ENCODE peak calls at places on chromosomes 3 and 15, in six cellular contexts. G, D, O, Q, P and N are unnamed samples.

GRCh38 chr3:143170676-143171075 is 51.1 kb downstream of the CHST2 start:
- DNase-seq in G (no peak), D (no peak), O (no peak), Q (no peak), P (no peak), N (no peak)

GRCh38 chr3:183377307-183377959 is 51.0 kb downstream of the MCF2L2 start:
- DNase-seq in G (no peak), D (no peak), O (no peak), Q (no peak), P (no peak), N (no peak)

GRCh38 chr15:77653832-77654480 is 21.2 kb upstream of the LINGO1 start:
- DNase-seq in G (no peak), D (no peak), O (no peak), Q (no peak), P (no peak), N (no peak)

GRCh38 chr3:52798376-52798977 is 3.9 kb downstream of the ITIH3 start:
- DNase-seq in G (no peak), D (no peak), O (no peak), Q (no peak), P (no peak), N (no peak)

GRCh38 chr3:178056868-178057267 is 479.4 kb upstream of the KCNMB2 start:
- DNase-seq in G (no peak), D (no peak), O (no peak), Q (no peak), P (no peak), N (no peak)

GRCh38 chr3:88707837-88708236 is 399.6 kb upstream of the EPHA3 start:
- DNase-seq in G (no peak), D (no peak), O (no peak), Q (no peak), P (no peak), N (no peak)

GRCh38 chr3:171088984-171089754 is 62.6 kb upstream of the SLC2A2 start:
- DNase-seq in G (no peak), D (no peak), O (no peak), Q (peak; percentile 5), P (no peak), N (no peak)

GRCh38 chr3:50655009-50655830 is 19.5 kb upstream of the DOCK3 start:
- DNase-seq in G (no peak), D (no peak), O (no peak), Q (no peak), P (no peak), N (peak; percentile 34)

GRCh38 chr15:63094495-63094931 is 27.1 kb upstream of the LACTB start:
- DNase-seq in G (no peak), D (no peak), O (no peak), Q (no peak), P (no peak), N (no peak)

GRCh38 chr15:40843885-40844542 is at the start of gene SPINT1:
- DNase-seq in G (no peak), D (peak; percentile 75), O (no peak), Q (peak; percentile 74), P (peak; percentile 81), N (peak; percentile 89)

GRCh38 chr3:87197531-87197930 is 29.6 kb upstream of the CHMP2B start:
- DNase-seq in G (no peak), D (no peak), O (no peak), Q (no peak), P (no peak), N (no peak)
- H3K4me1 ChIP-seq in G (no peaks in the 10 kb centered on the region), D (no peaks in the 10 kb centered on the region), O (no peaks in the 10 kb centered on the region), Q (no peaks in the 10 kb centered on the region), P (no peaks in the 10 kb centered on the region), N (no peaks in the 10 kb centered on the region)

DNA sequence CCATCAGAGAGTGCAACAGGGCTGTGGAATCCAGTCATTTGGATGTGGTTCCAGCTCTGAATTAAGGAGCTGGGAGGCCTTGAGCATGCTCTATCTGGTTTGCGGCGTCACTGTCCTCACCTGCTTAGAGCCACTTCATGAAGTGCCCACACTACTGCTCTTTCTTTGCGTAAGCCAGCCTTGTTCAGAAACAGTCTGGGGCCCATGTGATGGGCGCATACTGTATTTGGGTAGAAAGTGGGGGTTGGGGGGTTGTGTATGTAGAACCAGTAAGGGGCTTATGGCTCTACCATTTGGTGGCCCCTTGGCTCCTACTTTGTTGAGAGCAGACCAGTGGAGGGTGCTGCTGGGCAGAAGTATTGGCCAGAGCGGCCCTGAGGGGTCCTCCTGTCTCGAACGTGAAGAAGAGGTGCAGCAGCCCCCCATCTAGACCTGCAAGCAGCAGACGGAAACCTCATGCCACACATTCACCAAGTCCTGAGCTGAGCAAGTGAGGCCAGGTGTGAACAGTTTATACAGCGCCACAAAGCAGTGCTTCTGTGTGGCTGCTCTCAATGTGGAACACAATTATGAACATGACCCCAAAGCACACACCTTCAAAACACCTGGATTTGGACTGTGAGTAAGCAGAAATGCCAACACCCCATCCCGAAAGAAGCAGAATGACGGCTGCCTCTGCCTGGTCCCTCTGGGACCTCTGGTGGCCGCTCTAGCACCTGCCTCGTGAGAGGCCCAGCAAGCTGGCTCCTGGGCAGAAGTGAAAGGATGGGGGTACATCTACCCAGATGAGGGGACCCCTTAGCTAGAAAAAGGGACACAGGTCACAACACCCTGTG is 26.6 kb downstream of the SRPRB start:
- DNase-seq in G (no peak), D (no peak), O (no peak), Q (no peak), P (peak; percentile 64), N (no peak)
- TF ChIP-seq CTCF in G (no peak), D (no peak), O (no peak), Q (no peak), P (peak; percentile 67), N (no peak)

DNA sequence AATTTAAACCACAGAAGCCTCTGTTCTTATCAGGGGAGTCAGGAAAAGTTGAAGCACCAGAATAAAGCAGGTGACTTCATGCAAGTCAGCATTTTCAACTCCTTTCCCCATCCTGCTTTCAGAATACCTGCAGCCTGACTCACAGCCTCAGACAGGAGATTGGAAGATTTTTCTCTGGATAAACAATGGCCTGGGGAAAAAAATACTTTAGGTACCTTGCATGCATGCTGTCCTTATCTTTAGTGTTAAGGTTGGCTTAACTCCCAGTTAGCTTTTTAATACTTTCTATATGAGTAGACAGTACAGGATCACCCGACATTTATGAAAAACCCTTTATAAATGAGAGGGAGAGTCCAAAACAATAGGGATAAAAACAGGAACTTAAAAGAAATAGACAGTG is 53.6 kb downstream of the PAK2 start:
- DNase-seq in G (no peak), D (no peak), O (no peak), Q (no peak), P (no peak), N (no peak)
- H3K9me3 ChIP-seq in G (no peaks in the 10 kb centered on the region), D (no peaks in the 10 kb centered on the region), O (no peaks in the 10 kb centered on the region), Q (peaks cover 10% of the 10 kb centered on the region), P (peaks cover 46% of the 10 kb centered on the region), N (no peaks in the 10 kb centered on the region)

DNA sequence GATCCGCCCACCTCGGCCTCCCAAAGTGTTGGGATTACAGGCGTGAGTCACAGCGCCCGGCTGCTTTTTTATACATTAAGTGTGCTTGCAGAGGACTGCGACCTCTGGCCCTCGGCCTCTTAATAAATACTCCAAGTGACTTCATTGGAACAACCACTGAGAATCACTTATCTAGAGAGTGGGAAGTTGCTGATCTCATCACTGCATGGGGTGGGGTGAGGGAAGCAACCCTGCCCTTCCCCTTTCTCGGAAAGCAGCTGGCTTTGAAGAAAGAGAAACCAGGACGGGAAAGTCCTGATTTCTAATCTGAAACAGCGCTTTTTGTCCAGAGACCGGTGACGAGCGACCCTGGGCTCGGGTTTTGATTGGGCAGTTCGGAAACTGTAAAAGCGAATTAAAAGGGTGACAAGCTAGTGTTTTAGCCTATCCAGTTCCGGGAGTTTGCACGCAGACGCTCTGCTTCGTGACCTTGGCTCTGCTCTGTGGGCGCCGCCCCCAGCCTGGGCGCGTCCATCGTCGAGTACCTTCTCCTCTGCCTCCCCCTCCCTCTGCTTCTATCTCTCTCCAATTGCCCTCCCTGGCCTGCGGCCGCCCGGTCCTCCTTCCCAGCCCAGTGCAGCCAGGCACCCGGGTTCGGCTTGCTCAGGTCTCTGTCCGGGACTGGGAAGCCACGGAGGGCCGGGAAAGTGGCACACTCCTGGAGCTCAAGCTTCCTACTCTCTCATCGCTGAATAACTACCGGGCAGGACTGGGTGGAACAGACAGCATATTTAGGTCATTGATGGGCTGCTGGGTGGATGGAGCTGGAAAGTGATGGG is 7.5 kb upstream of the TRIM69 start:
- DNase-seq in G (peak; percentile 97), D (peak; percentile 95), O (peak; percentile 96), Q (peak; percentile 82), P (peak; percentile 97), N (peak; percentile 97)
- H3K4me1 ChIP-seq in G (no peaks in the 10 kb centered on the region), D (peaks cover 12% of the 10 kb centered on the region), O (peaks cover 75% of the 10 kb centered on the region), Q (no peaks in the 10 kb centered on the region), P (no peaks in the 10 kb centered on the region), N (peaks cover 41% of the 10 kb centered on the region)

DNA sequence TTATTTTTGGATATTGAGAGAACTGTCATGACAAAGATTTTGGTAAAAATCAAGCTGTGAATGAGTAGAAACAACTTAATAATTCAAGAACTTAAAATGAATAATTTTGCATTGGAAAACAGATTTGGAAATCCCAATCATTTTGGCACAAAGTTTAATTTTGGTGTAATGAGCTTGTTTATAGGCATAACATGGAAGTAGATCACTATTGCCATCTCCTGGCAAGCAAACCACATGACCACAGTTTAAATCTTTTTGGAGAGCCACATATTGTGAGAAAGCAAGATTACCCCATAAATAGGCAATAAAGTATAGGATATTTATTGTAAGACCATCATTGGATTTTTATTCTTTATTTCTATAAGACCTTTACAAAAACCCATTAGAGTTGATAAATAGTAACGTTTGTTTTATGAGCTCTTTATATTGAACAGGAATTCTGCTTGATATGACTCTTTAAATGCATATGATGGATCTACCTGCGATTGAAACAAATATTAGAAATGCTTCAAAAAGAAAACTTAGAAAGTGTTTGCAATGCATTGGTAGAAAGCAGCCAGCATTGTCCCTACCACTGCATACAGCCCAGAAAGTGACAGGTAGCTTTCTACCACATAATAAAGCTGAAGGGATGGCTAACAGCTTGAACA is 766.9 kb downstream of the TBL1XR1 start:
- DNase-seq in G (no peak), D (no peak), O (no peak), Q (peak; percentile 33), P (no peak), N (no peak)
- TF ChIP-seq CTCF in G (peak; percentile 56), D (no peak), O (no peak), Q (peak; percentile 76), P (peak; percentile 91), N (peak; percentile 49)